ENCODE peak calls at places on chromosomes 16 and 17, in six cellular contexts. D, U, C, W, I and X are unnamed samples.

GRCh38 chr17:62899349-62899748 is 66.7 kb upstream of the TANC2 start:
- DNase-seq in D (no peak), U (no peak), C (no peak), W (no peak), I (no peak), X (no peak)

GRCh38 chr16:84618428-84619102 is 687 bp upstream of the COTL1 start:
- DNase-seq in D (no peak), U (no peak), C (no peak), W (peak), I (peak), X (no peak)

GRCh38 chr16:72848759-72849664 is 198.9 kb downstream of the ZFHX3 start:
- DNase-seq in D (no peak), U (no peak), C (peak), W (no peak), I (peak), X (no peak)

GRCh38 chr17:42180411-42180921 is 476 bp downstream of the KCNH4 start:
- DNase-seq in D (no peak), U (no peak), C (no peak), W (no peak), I (no peak), X (no peak)

GRCh38 chr17:12928736-12929135 is 89.1 kb downstream of the ELAC2 start:
- DNase-seq in D (no peak), U (no peak), C (no peak), W (no peak), I (no peak), X (no peak)

GRCh38 chr17:2364132-2365116 is 27.1 kb downstream of the SGSM2 start:
- DNase-seq in D (no peak), U (no peak), C (peak), W (no peak), I (no peak), X (no peak)

GRCh38 chr17:64741924-64742670 is 80.0 kb upstream of the SMURF2 start:
- DNase-seq in D (no peak), U (no peak), C (no peak), W (no peak), I (peak), X (no peak)

GRCh38 chr16:17224859-17225258 is 245.9 kb downstream of the XYLT1 start:
- DNase-seq in D (no peak), U (no peak), C (no peak), W (no peak), I (peak), X (no peak)

GRCh38 chr17:72726936-72727335 is 365.6 kb downstream of the SLC39A11 start:
- DNase-seq in D (peak), U (peak), C (no peak), W (no peak), I (no peak), X (peak)

GRCh38 chr16:53826658-53827057 is 122.7 kb downstream of the FTO start:
- DNase-seq in D (no peak), U (no peak), C (no peak), W (no peak), I (no peak), X (no peak)

GRCh38 chr17:66938656-66939055 is 25.9 kb upstream of the CACNG4 start:
- DNase-seq in D (no peak), U (no peak), C (no peak), W (no peak), I (no peak), X (no peak)

GRCh38 chr16:88132836-88133506 is 181.7 kb downstream of the BANP start:
- DNase-seq in D (no peak), U (no peak), C (no peak), W (no peak), I (no peak), X (no peak)

GRCh38 chr17:74201250-74201649 is 2.2 kb upstream of the RPL38 start:
- DNase-seq in D (no peak), U (no peak), C (no peak), W (no peak), I (no peak), X (no peak)

GRCh38 chr16:8464979-8465378 is 125.3 kb downstream of the TMEM114 start:
- DNase-seq in D (no peak), U (no peak), C (no peak), W (no peak), I (no peak), X (no peak)

GRCh38 chr16:48420437-48420836 is 35.2 kb upstream of the SIAH1 start:
- DNase-seq in D (no peak), U (no peak), C (no peak), W (no peak), I (no peak), X (no peak)

GRCh38 chr16:88505405-88506082 is 52.5 kb downstream of the ZFPM1 start:
- DNase-seq in D (peak), U (peak), C (no peak), W (no peak), I (no peak), X (peak)

GRCh38 chr16:88438084-88438870 is 14.8 kb upstream of the ZFPM1 start:
- DNase-seq in D (no peak), U (no peak), C (no peak), W (no peak), I (no peak), X (no peak)

GRCh38 chr16:57527610-57528360 is 8.6 kb downstream of the CCDC102A start:
- DNase-seq in D (no peak), U (no peak), C (peak), W (no peak), I (no peak), X (no peak)

GRCh38 chr16:369866-370436 is 387 bp downstream of the MRPL28 start:
- DNase-seq in D (no peak), U (no peak), C (no peak), W (no peak), I (no peak), X (no peak)

GRCh38 chr16:72313903-72314302 is 141.9 kb upstream of the PMFBP1 start:
- DNase-seq in D (no peak), U (no peak), C (no peak), W (no peak), I (no peak), X (no peak)

GRCh38 chr16:84511821-84512220 is 7.4 kb upstream of the MEAK7 start:
- DNase-seq in D (no peak), U (no peak), C (no peak), W (no peak), I (no peak), X (no peak)

GRCh38 chr16:60206511-60206910 is 1472.4 kb upstream of the GOT2 start:
- DNase-seq in D (no peak), U (no peak), C (no peak), W (no peak), I (no peak), X (no peak)

GRCh38 chr16:84103678-84104077 is 13.1 kb downstream of the MBTPS1 start:
- DNase-seq in D (no peak), U (no peak), C (no peak), W (no peak), I (no peak), X (no peak)

GRCh38 chr17:30375661-30376060 is 3.1 kb upstream of the CPD start:
- DNase-seq in D (no peak), U (no peak), C (no peak), W (no peak), I (no peak), X (no peak)

GRCh38 chr16:1575578-1575977 is 36.3 kb downstream of the IFT140 start:
- DNase-seq in D (no peak), U (no peak), C (no peak), W (no peak), I (no peak), X (no peak)

GRCh38 chr16:80623376-80623775 is 82.6 kb downstream of the DYNLRB2 start:
- DNase-seq in D (no peak), U (no peak), C (no peak), W (no peak), I (no peak), X (no peak)

GRCh38 chr17:74728702-74729075 is 8.4 kb upstream of the RAB37 start:
- DNase-seq in D (no peak), U (no peak), C (no peak), W (no peak), I (no peak), X (no peak)

GRCh38 chr16:88448461-88449266 is 4.4 kb upstream of the ZFPM1 start:
- DNase-seq in D (no peak), U (no peak), C (no peak), W (no peak), I (no peak), X (no peak)

GRCh38 chr16:88384222-88385111 is 1.7 kb downstream of the ZNF469 start:
- DNase-seq in D (no peak), U (no peak), C (no peak), W (no peak), I (no peak), X (no peak)